ENCODE peak calls at places on chromosomes 7 and 10, in four cellular contexts. R, C, U and Y are unnamed samples.

GRCh38 chr7:30168800-30169584 is 34.2 kb downstream of the MTURN start:
- DNase-seq in U (peak; percentile 89), C (no peak), R (peak; percentile 88), Y (no peak)

GRCh38 chr10:18607503-18607902 is 43.9 kb downstream of the NSUN6 start:
- DNase-seq in U (peak; percentile 89), C (no peak), R (peak; percentile 91), Y (peak; percentile 74)

GRCh38 chr10:93073539-93074136 is at the start of gene CYP26A1:
- DNase-seq in C (no peak), R (no peak), U (no peak), Y (no peak)

GRCh38 chr10:110512461-110513187 is 14.9 kb downstream of the DUSP5 start:
- DNase-seq in U (peak; percentile 86), R (peak; percentile 94), C (no peak), Y (no peak)

GRCh38 chr10:75043256-75044121 is 68.0 kb upstream of the SAMD8 start:
- DNase-seq in R (no peak), U (no peak), C (no peak), Y (no peak)

GRCh38 chr10:91635401-91636400 is 2.8 kb upstream of the PPP1R3C start:
- DNase-seq in C (peak; percentile 75), R (peak; percentile 79), U (peak; percentile 90), Y (no peak)

GRCh38 chr7:68730871-68731403 is 867.3 kb upstream of the AUTS2 start:
- DNase-seq in U (no peak), C (peak; percentile 79), R (no peak), Y (no peak)

GRCh38 chr7:27750336-27750735 is 10.4 kb downstream of the TAX1BP1 start:
- DNase-seq in C (no peak), U (no peak), R (no peak), Y (no peak)

GRCh38 chr7:127437772-127438330 is 45.3 kb upstream of the ZNF800 start:
- DNase-seq in U (peak; percentile 4), R (peak; percentile 45), C (no peak), Y (no peak)

GRCh38 chr7:93736970-93737369 is 153.6 kb downstream of the TFPI2 start:
- DNase-seq in R (no peak), U (no peak), C (no peak), Y (no peak)

GRCh38 chr7:44976040-44976745 is 2.6 kb downstream of the MYO1G start:
- DNase-seq in C (no peak), U (no peak), R (no peak), Y (no peak)

GRCh38 chr7:128104109-128104742 is 73.0 kb upstream of the LRRC4 start:
- DNase-seq in C (no peak), R (peak; percentile 34), U (peak; percentile 46), Y (no peak)

GRCh38 chr7:155682484-155682883 is 38.0 kb downstream of the RBM33 start:
- DNase-seq in R (no peak), U (no peak), C (no peak), Y (no peak)

GRCh38 chr10:22598488-22598887 is 115.9 kb downstream of the PIP4K2A start:
- DNase-seq in C (no peak), U (no peak), R (peak; percentile 24), Y (no peak)

GRCh38 chr7:13115157-13115772 is 427.8 kb downstream of the ARL4A start:
- DNase-seq in U (peak; percentile 48), R (no peak), C (peak; percentile 7), Y (no peak)

GRCh38 chr7:113698556-113699220 is 220.1 kb downstream of the PPP1R3A start:
- DNase-seq in R (peak; percentile 34), U (peak; percentile 46), C (no peak), Y (no peak)

GRCh38 chr7:131346885-131347592 is 19.4 kb downstream of the MKLN1 start:
- DNase-seq in U (no peak), C (peak; percentile 70), R (no peak), Y (no peak)

GRCh38 chr10:86715156-86715795 is 41.1 kb upstream of the BMPR1A start:
- DNase-seq in U (no peak), C (no peak), R (no peak), Y (no peak)

GRCh38 chr7:75866497-75867389 is 12.1 kb upstream of the RHBDD2 start:
- DNase-seq in U (peak; percentile 81), R (peak; percentile 60), C (peak; percentile 55), Y (no peak)

GRCh38 chr7:124575181-124575580 is 190.4 kb downstream of the GPR37 start:
- DNase-seq in R (no peak), C (no peak), U (no peak), Y (no peak)

GRCh38 chr7:137453356-137453755 is 109.8 kb upstream of the PTN start:
- DNase-seq in U (no peak), C (no peak), R (no peak), Y (no peak)

GRCh38 chr7:96224682-96225081 is 97.2 kb downstream of the SLC25A13 start:
- DNase-seq in R (peak; percentile 16), U (peak; percentile 34), C (no peak), Y (no peak)

GRCh38 chr10:126387041-126387908 is 1.0 kb downstream of the ADAM12 start:
- DNase-seq in C (peak; percentile 58), R (peak; percentile 83), U (peak; percentile 76), Y (no peak)

GRCh38 chr7:11524476-11525398 is 307.3 kb downstream of the THSD7A start:
- DNase-seq in U (no peak), C (no peak), R (no peak), Y (no peak)

GRCh38 chr10:58017719-58018367 is 249.9 kb downstream of the IPMK start:
- DNase-seq in C (no peak), R (peak; percentile 83), U (peak; percentile 68), Y (no peak)

GRCh38 chr7:114085592-114086490 is 167.0 kb upstream of the PPP1R3A start:
- DNase-seq in R (peak; percentile 81), U (peak; percentile 82), C (peak; percentile 79), Y (no peak)

GRCh38 chr10:28777911-28778310 is 100.6 kb downstream of the BAMBI start:
- DNase-seq in U (no peak), R (no peak), C (no peak), Y (no peak)

GRCh38 chr7:115085421-115085820 is 163.5 kb downstream of the MDFIC start:
- DNase-seq in C (no peak), U (no peak), R (no peak), Y (no peak)

DNA sequence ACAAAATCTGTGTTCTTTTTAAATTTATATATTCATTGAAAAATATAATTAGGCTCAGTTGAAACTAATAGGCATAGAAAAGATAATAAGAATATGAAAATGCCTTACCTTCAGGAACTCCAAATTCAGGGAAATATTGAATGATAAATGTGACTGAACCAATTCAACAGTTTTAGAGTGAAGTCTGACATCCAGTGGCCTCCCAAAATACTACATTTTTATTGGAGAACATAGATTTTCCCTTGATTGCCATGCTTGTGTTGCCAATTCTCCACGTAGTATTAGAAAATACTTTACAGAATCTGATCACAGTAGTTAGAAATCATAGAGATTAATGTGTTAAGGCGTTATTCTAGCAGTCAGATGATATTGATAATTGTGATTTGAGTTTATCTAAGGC is 1246.7 kb downstream of the GATA3 start:
- DNase-seq in C (no peak), U (no peak), R (no peak), Y (no peak)
- TF ChIP-seq CTCF in C (no peak), U (no peak), R (peak; percentile 25), Y (peak; percentile 51)

GRCh38 chr7:100221767-100222444 is 2.2 kb downstream of the PVRIG start:
- DNase-seq in U (no peak), C (no peak), R (no peak), Y (no peak)

GRCh38 chr7:100222445-100223132 is 2.8 kb downstream of the PVRIG start:
- DNase-seq in U (no peak), R (no peak), C (no peak), Y (no peak)

GRCh38 chr7:100220833-100221718 is 1.3 kb downstream of the PVRIG start:
- DNase-seq in U (no peak), C (no peak), R (no peak), Y (no peak)

GRCh38 chr7:100215895-100216294 is 3.9 kb upstream of the PVRIG start:
- DNase-seq in C (no peak), R (no peak), U (peak; percentile 28), Y (no peak)

GRCh38 chr7:100219271-100219737 is 445 bp upstream of the PVRIG start:
- DNase-seq in U (no peak), R (no peak), C (no peak), Y (no peak)
- H3K27ac ChIP-seq in U (no peak overlapping the region), R (no peak overlapping the region), C (no peak overlapping the region), Y (no peak overlapping the region)

GRCh38 chr10:8637640-8638039 is 583.2 kb downstream of the GATA3 start:
- DNase-seq in C (no peak), U (peak; percentile 3), R (no peak), Y (no peak)
- TF ChIP-seq CTCF in C (no peak), U (no peak), R (no peak), Y (no peak)

GRCh38 chr10:21518629-21519321 is 6.7 kb downstream of the SKIDA1 start:
- DNase-seq in R (no peak), U (peak; percentile 78), C (no peak), Y (no peak)
- H3K27ac ChIP-seq in R (peak overlapping the region; percentile 29), U (peak overlapping the region; percentile 96), C (peak overlapping the region; percentile 81), Y (no peak overlapping the region)

GRCh38 chr10:61669161-61669755 is 6.5 kb downstream of the CABCOCO1 start:
- DNase-seq in C (no peak), R (no peak), U (no peak), Y (no peak)
- TF ChIP-seq CTCF in C (no peak), R (no peak), U (no peak), Y (peak; percentile 17)

DNA sequence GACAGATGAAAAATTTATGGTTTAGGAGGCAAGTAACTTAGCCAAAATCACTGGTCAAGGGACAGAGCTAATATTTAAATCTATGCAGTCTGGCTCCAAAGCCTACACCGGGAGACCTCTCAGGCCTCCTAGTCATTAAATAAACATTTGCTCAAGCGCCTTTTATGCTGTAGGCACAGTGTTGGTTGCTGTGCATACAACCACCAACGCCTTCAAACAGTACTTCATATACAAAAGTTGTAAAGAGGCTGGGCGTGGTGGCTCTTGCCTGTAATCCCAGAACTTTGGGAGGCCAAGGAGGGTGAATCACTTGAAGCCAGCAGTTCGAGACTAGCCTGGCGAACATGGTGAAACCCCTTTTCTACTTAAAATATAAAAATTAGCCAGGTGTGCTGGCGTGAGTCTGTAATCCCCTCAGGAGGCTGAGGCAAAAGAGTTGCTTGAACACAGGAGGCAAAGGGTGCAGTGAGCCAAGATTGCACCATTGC is 159.8 kb downstream of the MAGI2 start:
- DNase-seq in C (no peak), R (peak; percentile 85), U (peak; percentile 6), Y (peak; percentile 72)
- H3K27ac ChIP-seq in C (no peak overlapping the region), R (no peak overlapping the region), U (no peak overlapping the region), Y (peak overlapping the region; percentile 93)

GRCh38 chr7:150964593-150965111 is 13.5 kb downstream of the KCNH2 start:
- DNase-seq in U (no peak), R (no peak), C (no peak), Y (no peak)

GRCh38 chr7:150965273-150965830 is 12.8 kb downstream of the KCNH2 start:
- DNase-seq in U (no peak), C (no peak), R (no peak), Y (no peak)

GRCh38 chr7:150967332-150967731 is 10.8 kb downstream of the KCNH2 start:
- DNase-seq in U (no peak), R (no peak), C (no peak), Y (no peak)

GRCh38 chr7:150968056-150968455 is 10.1 kb downstream of the KCNH2 start:
- DNase-seq in U (no peak), R (no peak), C (no peak), Y (no peak)

GRCh38 chr7:150966002-150966401 is 12.1 kb downstream of the KCNH2 start:
- DNase-seq in R (no peak), C (no peak), U (no peak), Y (no peak)
- TF ChIP-seq CTCF in R (peak; percentile 48), C (no peak), U (no peak), Y (no peak)

GRCh38 chr10:103776878-103777591 is 78.3 kb downstream of the SH3PXD2A start:
- DNase-seq in R (no peak), C (no peak), U (no peak), Y (no peak)
- H3K27ac ChIP-seq in R (no peak overlapping the region), C (no peak overlapping the region), U (no peak overlapping the region), Y (no peak overlapping the region)

GRCh38 chr10:46229144-46229563 is 57.6 kb upstream of the ANTXRL start:
- DNase-seq in U (peak; percentile 8), R (no peak), C (no peak), Y (peak; percentile 10)
- TF ChIP-seq CTCF in U (peak; percentile 69), R (peak; percentile 82), C (peak; percentile 46), Y (no peak)